ENCODE peak calls at places on chromosome 2, in ten cellular contexts. One of them, this sample, is unnamed.

GRCh38 chr2:138722316-138722715 is 57.9 kb downstream of the NXPH2 start:
- DNase-seq in upper lobe of right lung: no peak
- DNase-seq in chondrocyte: no peak
- DNase-seq in A549: no peak
- DNase-seq in PC-3: peak; percentile 19
- DNase-seq in cardiac fibroblast: no peak
- DNase-seq in cardiac muscle cell: no peak
- DNase-seq in uterus: no peak
- DNase-seq in heart left ventricle: peak; percentile 41
- DNase-seq in CD4-positive, alpha-beta T cell: no peak
- DNase-seq in this sample: no peak

GRCh38 chr2:193584522-193584938 is 1389.8 kb upstream of the TMEFF2 start:
- DNase-seq in upper lobe of right lung: no peak
- DNase-seq in chondrocyte: no peak
- DNase-seq in A549: no peak
- DNase-seq in PC-3: peak; percentile 62
- DNase-seq in cardiac fibroblast: peak; percentile 65
- DNase-seq in cardiac muscle cell: peak; percentile 49
- DNase-seq in uterus: no peak
- DNase-seq in heart left ventricle: no peak
- DNase-seq in CD4-positive, alpha-beta T cell: no peak
- DNase-seq in this sample: peak; percentile 1

GRCh38 chr2:1623906-1624445 is 120.3 kb downstream of the PXDN start:
- DNase-seq in upper lobe of right lung: peak; percentile 35
- DNase-seq in chondrocyte: no peak
- DNase-seq in A549: no peak
- DNase-seq in PC-3: no peak
- DNase-seq in cardiac fibroblast: no peak
- DNase-seq in cardiac muscle cell: no peak
- DNase-seq in uterus: no peak
- DNase-seq in heart left ventricle: no peak
- DNase-seq in CD4-positive, alpha-beta T cell: no peak
- DNase-seq in this sample: no peak

GRCh38 chr2:68282814-68283812 is 30.8 kb upstream of the PPP3R1 start:
- DNase-seq in upper lobe of right lung: no peak
- DNase-seq in chondrocyte: no peak
- DNase-seq in A549: peak; percentile 70
- DNase-seq in PC-3: peak; percentile 55
- DNase-seq in cardiac fibroblast: peak; percentile 63
- DNase-seq in cardiac muscle cell: peak; percentile 17
- DNase-seq in uterus: no peak
- DNase-seq in heart left ventricle: no peak
- DNase-seq in CD4-positive, alpha-beta T cell: no peak
- DNase-seq in this sample: no peak

GRCh38 chr2:24317491-24317920 is 42.8 kb downstream of the ITSN2 start:
- DNase-seq in upper lobe of right lung: no peak
- DNase-seq in chondrocyte: no peak
- DNase-seq in A549: no peak
- DNase-seq in PC-3: peak; percentile 25
- DNase-seq in cardiac fibroblast: no peak
- DNase-seq in cardiac muscle cell: no peak
- DNase-seq in uterus: no peak
- DNase-seq in heart left ventricle: peak; percentile 46
- DNase-seq in CD4-positive, alpha-beta T cell: no peak
- DNase-seq in this sample: no peak

GRCh38 chr2:10006248-10007147 is 36.9 kb upstream of the KLF11 start:
- DNase-seq in upper lobe of right lung: peak; percentile 67
- DNase-seq in chondrocyte: peak; percentile 86
- DNase-seq in A549: peak; percentile 20
- DNase-seq in PC-3: peak; percentile 19
- DNase-seq in cardiac fibroblast: no peak
- DNase-seq in cardiac muscle cell: no peak
- DNase-seq in uterus: no peak
- DNase-seq in heart left ventricle: peak; percentile 81
- DNase-seq in CD4-positive, alpha-beta T cell: no peak
- DNase-seq in this sample: no peak

GRCh38 chr2:134718095-134718955 is 475 bp downstream of the TMEM163 start:
- DNase-seq in upper lobe of right lung: peak; percentile 78
- DNase-seq in chondrocyte: no peak
- DNase-seq in A549: no peak
- DNase-seq in PC-3: no peak
- DNase-seq in cardiac fibroblast: no peak
- DNase-seq in cardiac muscle cell: peak; percentile 45
- DNase-seq in uterus: no peak
- DNase-seq in heart left ventricle: no peak
- DNase-seq in CD4-positive, alpha-beta T cell: no peak
- DNase-seq in this sample: peak; percentile 23

GRCh38 chr2:219445220-219445631 is 10.6 kb downstream of the SPEG start:
- DNase-seq in upper lobe of right lung: no peak
- DNase-seq in chondrocyte: no peak
- DNase-seq in A549: no peak
- DNase-seq in PC-3: no peak
- DNase-seq in cardiac fibroblast: no peak
- DNase-seq in cardiac muscle cell: no peak
- DNase-seq in uterus: no peak
- DNase-seq in heart left ventricle: no peak
- DNase-seq in CD4-positive, alpha-beta T cell: no peak
- DNase-seq in this sample: no peak

GRCh38 chr2:120675460-120676130 is 60.1 kb upstream of the GLI2 start:
- DNase-seq in upper lobe of right lung: no peak
- DNase-seq in chondrocyte: no peak
- DNase-seq in A549: peak; percentile 75
- DNase-seq in PC-3: peak; percentile 76
- DNase-seq in cardiac fibroblast: peak; percentile 75
- DNase-seq in cardiac muscle cell: peak; percentile 48
- DNase-seq in uterus: peak; percentile 38
- DNase-seq in heart left ventricle: peak; percentile 62
- DNase-seq in CD4-positive, alpha-beta T cell: peak; percentile 55
- DNase-seq in this sample: peak; percentile 67

GRCh38 chr2:118830886-118831285 is 16.6 kb downstream of the EN1 start:
- DNase-seq in upper lobe of right lung: no peak
- DNase-seq in chondrocyte: no peak
- DNase-seq in A549: no peak
- DNase-seq in PC-3: no peak
- DNase-seq in cardiac fibroblast: no peak
- DNase-seq in cardiac muscle cell: no peak
- DNase-seq in uterus: no peak
- DNase-seq in heart left ventricle: no peak
- DNase-seq in CD4-positive, alpha-beta T cell: no peak
- DNase-seq in this sample: no peak

GRCh38 chr2:136131961-136132839 is 14.3 kb upstream of the CXCR4 start:
- DNase-seq in upper lobe of right lung: no peak
- DNase-seq in chondrocyte: no peak
- DNase-seq in A549: no peak
- DNase-seq in PC-3: no peak
- DNase-seq in cardiac fibroblast: no peak
- DNase-seq in cardiac muscle cell: no peak
- DNase-seq in uterus: no peak
- DNase-seq in heart left ventricle: no peak
- DNase-seq in CD4-positive, alpha-beta T cell: peak; percentile 71
- DNase-seq in this sample: no peak

GRCh38 chr2:173999272-173999671 is 34.1 kb upstream of the SP3 start:
- DNase-seq in upper lobe of right lung: no peak
- DNase-seq in chondrocyte: no peak
- DNase-seq in A549: no peak
- DNase-seq in PC-3: no peak
- DNase-seq in cardiac fibroblast: no peak
- DNase-seq in cardiac muscle cell: no peak
- DNase-seq in uterus: no peak
- DNase-seq in heart left ventricle: peak; percentile 64
- DNase-seq in CD4-positive, alpha-beta T cell: no peak
- DNase-seq in this sample: no peak

GRCh38 chr2:158079672-158080071 is 22.0 kb upstream of the UPP2 start:
- DNase-seq in upper lobe of right lung: no peak
- DNase-seq in chondrocyte: no peak
- DNase-seq in A549: no peak
- DNase-seq in PC-3: peak; percentile 82
- DNase-seq in cardiac fibroblast: peak; percentile 39
- DNase-seq in cardiac muscle cell: no peak
- DNase-seq in uterus: no peak
- DNase-seq in heart left ventricle: no peak
- DNase-seq in CD4-positive, alpha-beta T cell: no peak
- DNase-seq in this sample: no peak

GRCh38 chr2:207135340-207135739 is 30.4 kb downstream of the KLF7 start:
- DNase-seq in upper lobe of right lung: no peak
- DNase-seq in chondrocyte: no peak
- DNase-seq in A549: no peak
- DNase-seq in PC-3: peak; percentile 76
- DNase-seq in cardiac fibroblast: peak; percentile 79
- DNase-seq in cardiac muscle cell: no peak
- DNase-seq in uterus: no peak
- DNase-seq in heart left ventricle: no peak
- DNase-seq in CD4-positive, alpha-beta T cell: no peak
- DNase-seq in this sample: no peak

GRCh38 chr2:48131503-48132293 is 225.4 kb upstream of the FBXO11 start:
- DNase-seq in upper lobe of right lung: no peak
- DNase-seq in chondrocyte: no peak
- DNase-seq in A549: no peak
- DNase-seq in PC-3: no peak
- DNase-seq in cardiac fibroblast: peak; percentile 66
- DNase-seq in cardiac muscle cell: no peak
- DNase-seq in uterus: peak; percentile 46
- DNase-seq in heart left ventricle: no peak
- DNase-seq in CD4-positive, alpha-beta T cell: no peak
- DNase-seq in this sample: no peak

GRCh38 chr2:161488131-161488699 is 72.1 kb downstream of the TBR1 start:
- DNase-seq in upper lobe of right lung: no peak
- DNase-seq in chondrocyte: no peak
- DNase-seq in A549: no peak
- DNase-seq in PC-3: no peak
- DNase-seq in cardiac fibroblast: no peak
- DNase-seq in cardiac muscle cell: no peak
- DNase-seq in uterus: no peak
- DNase-seq in heart left ventricle: no peak
- DNase-seq in CD4-positive, alpha-beta T cell: no peak
- DNase-seq in this sample: no peak

GRCh38 chr2:203826704-203827103 is 40.9 kb upstream of the CTLA4 start:
- DNase-seq in upper lobe of right lung: no peak
- DNase-seq in chondrocyte: no peak
- DNase-seq in A549: no peak
- DNase-seq in PC-3: no peak
- DNase-seq in cardiac fibroblast: no peak
- DNase-seq in cardiac muscle cell: no peak
- DNase-seq in uterus: no peak
- DNase-seq in heart left ventricle: no peak
- DNase-seq in CD4-positive, alpha-beta T cell: no peak
- DNase-seq in this sample: no peak

DNA sequence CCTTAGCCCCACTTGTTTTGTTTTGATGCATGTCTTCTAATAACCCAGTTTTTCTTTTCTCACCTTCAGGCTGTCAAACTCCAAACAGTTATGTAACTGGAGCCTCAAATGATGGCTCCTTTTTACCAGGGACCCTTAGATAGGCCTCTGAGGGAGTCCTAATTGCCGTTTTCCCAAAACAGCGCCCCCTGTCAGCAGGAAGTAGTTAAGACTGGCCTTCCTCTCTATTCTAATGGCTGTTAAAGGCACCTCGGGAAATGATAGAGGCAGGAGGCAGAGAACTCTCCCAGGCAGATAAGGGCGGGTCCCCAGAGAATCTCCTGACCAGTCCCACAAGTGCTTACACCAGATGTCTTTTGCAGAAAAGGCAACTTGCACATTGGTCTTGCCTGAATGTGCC is 123.2 kb downstream of the KCNS3 start:
- DNase-seq in upper lobe of right lung: no peak
- DNase-seq in chondrocyte: no peak
- DNase-seq in A549: no peak
- DNase-seq in PC-3: no peak
- DNase-seq in cardiac fibroblast: no peak
- DNase-seq in cardiac muscle cell: no peak
- DNase-seq in uterus: no peak
- DNase-seq in heart left ventricle: no peak
- DNase-seq in CD4-positive, alpha-beta T cell: no peak
- DNase-seq in this sample: no peak
- TF ChIP-seq CTCF in upper lobe of right lung: no peak
- TF ChIP-seq CTCF in chondrocyte: peak; percentile 28
- TF ChIP-seq CTCF in A549: no peak
- TF ChIP-seq CTCF in PC-3: peak; percentile 31
- TF ChIP-seq CTCF in cardiac fibroblast: no peak
- TF ChIP-seq CTCF in cardiac muscle cell: no peak
- TF ChIP-seq CTCF in uterus: no peak
- TF ChIP-seq CTCF in heart left ventricle: peak; percentile 6
- TF ChIP-seq CTCF in CD4-positive, alpha-beta T cell: no peak
- TF ChIP-seq CTCF in this sample: peak; percentile 18

GRCh38 chr2:229970406-229970805 is 48.1 kb downstream of the FBXO36 start:
- DNase-seq in upper lobe of right lung: no peak
- DNase-seq in chondrocyte: no peak
- DNase-seq in A549: no peak
- DNase-seq in PC-3: no peak
- DNase-seq in cardiac fibroblast: no peak
- DNase-seq in cardiac muscle cell: no peak
- DNase-seq in uterus: no peak
- DNase-seq in heart left ventricle: no peak
- DNase-seq in CD4-positive, alpha-beta T cell: no peak
- DNase-seq in this sample: no peak

GRCh38 chr2:229971298-229971790 is 49.0 kb downstream of the FBXO36 start:
- DNase-seq in upper lobe of right lung: no peak
- DNase-seq in chondrocyte: no peak
- DNase-seq in A549: no peak
- DNase-seq in PC-3: no peak
- DNase-seq in cardiac fibroblast: no peak
- DNase-seq in cardiac muscle cell: no peak
- DNase-seq in uterus: no peak
- DNase-seq in heart left ventricle: no peak
- DNase-seq in CD4-positive, alpha-beta T cell: no peak
- DNase-seq in this sample: no peak

GRCh38 chr2:229974271-229974670 is 52.0 kb downstream of the FBXO36 start:
- DNase-seq in upper lobe of right lung: no peak
- DNase-seq in chondrocyte: no peak
- DNase-seq in A549: no peak
- DNase-seq in PC-3: no peak
- DNase-seq in cardiac fibroblast: peak; percentile 67
- DNase-seq in cardiac muscle cell: peak; percentile 5
- DNase-seq in uterus: no peak
- DNase-seq in heart left ventricle: peak; percentile 35
- DNase-seq in CD4-positive, alpha-beta T cell: no peak
- DNase-seq in this sample: no peak
- TF ChIP-seq CTCF in upper lobe of right lung: peak; percentile 28
- TF ChIP-seq CTCF in chondrocyte: peak; percentile 59
- TF ChIP-seq CTCF in A549: no peak
- TF ChIP-seq CTCF in PC-3: peak; percentile 12
- TF ChIP-seq CTCF in cardiac fibroblast: peak; percentile 31
- TF ChIP-seq CTCF in cardiac muscle cell: peak; percentile 38
- TF ChIP-seq CTCF in uterus: no peak
- TF ChIP-seq CTCF in heart left ventricle: peak; percentile 26
- TF ChIP-seq CTCF in CD4-positive, alpha-beta T cell: no peak
- TF ChIP-seq CTCF in this sample: no peak

GRCh38 chr2:170324640-170325046 is 146.7 kb downstream of the MYO3B start:
- DNase-seq in upper lobe of right lung: no peak
- DNase-seq in chondrocyte: no peak
- DNase-seq in A549: peak; percentile 9
- DNase-seq in PC-3: peak; percentile 66
- DNase-seq in cardiac fibroblast: peak; percentile 62
- DNase-seq in cardiac muscle cell: peak; percentile 67
- DNase-seq in uterus: no peak
- DNase-seq in heart left ventricle: no peak
- DNase-seq in CD4-positive, alpha-beta T cell: no peak
- DNase-seq in this sample: peak; percentile 22
- TF ChIP-seq CTCF in upper lobe of right lung: peak; percentile 54
- TF ChIP-seq CTCF in chondrocyte: peak; percentile 82
- TF ChIP-seq CTCF in A549: peak; percentile 62
- TF ChIP-seq CTCF in PC-3: peak; percentile 88
- TF ChIP-seq CTCF in cardiac fibroblast: peak; percentile 80
- TF ChIP-seq CTCF in cardiac muscle cell: peak; percentile 73
- TF ChIP-seq CTCF in uterus: no peak
- TF ChIP-seq CTCF in heart left ventricle: peak; percentile 70
- TF ChIP-seq CTCF in CD4-positive, alpha-beta T cell: peak; percentile 51
- TF ChIP-seq CTCF in this sample: peak; percentile 82

GRCh38 chr2:182611009-182611408 is 105.0 kb upstream of the DNAJC10 start:
- DNase-seq in upper lobe of right lung: no peak
- DNase-seq in chondrocyte: no peak
- DNase-seq in A549: no peak
- DNase-seq in PC-3: no peak
- DNase-seq in cardiac fibroblast: no peak
- DNase-seq in cardiac muscle cell: no peak
- DNase-seq in uterus: no peak
- DNase-seq in heart left ventricle: no peak
- DNase-seq in CD4-positive, alpha-beta T cell: no peak
- DNase-seq in this sample: no peak
- TF ChIP-seq CTCF in upper lobe of right lung: no peak
- TF ChIP-seq CTCF in chondrocyte: no peak
- TF ChIP-seq CTCF in A549: no peak
- TF ChIP-seq CTCF in PC-3: no peak
- TF ChIP-seq CTCF in cardiac fibroblast: no peak
- TF ChIP-seq CTCF in cardiac muscle cell: no peak
- TF ChIP-seq CTCF in uterus: no peak
- TF ChIP-seq CTCF in heart left ventricle: no peak
- TF ChIP-seq CTCF in CD4-positive, alpha-beta T cell: no peak
- TF ChIP-seq CTCF in this sample: no peak

This sample was measured in neural crest cell.